ENCODE peak calls at places on chromosomes 2 and 18, in five cellular contexts. J is type B pancreatic cell; C is stimulated activated CD8-positive, alpha-beta memory T cell treated with anti-CD3 and anti-CD28 coated beads, Interleukin-7, amount 100 ng/mL, for 1 hour; U is HFFc6; W is non-pigmented ciliary epithelial cell. L is an unnamed sample.

GRCh38 chr18:42045346-42045745 is 90.3 kb downstream of the PIK3C3 start:
- DNase-seq in W (no peak), U (no peak), C (no peak), J (no peak), L (no peak)

GRCh38 chr2:224925822-224926124 is 116.5 kb downstream of the DOCK10 start:
- DNase-seq in W (no peak), C (no peak), U (peak; percentile 56), J (no peak), L (no peak)

GRCh38 chr2:170271340-170271739 is 93.4 kb downstream of the MYO3B start:
- DNase-seq in W (no peak), C (no peak), U (no peak), J (no peak), L (no peak)

GRCh38 chr2:136238552-136239346 is 120.8 kb upstream of the CXCR4 start:
- DNase-seq in J (no peak), W (no peak), U (no peak), C (no peak), L (no peak)

GRCh38 chr2:199303814-199304213 is 153.9 kb downstream of the SATB2 start:
- DNase-seq in C (no peak), W (peak; percentile 95), J (no peak), U (peak; percentile 98), L (peak; percentile 99)

GRCh38 chr18:57029761-57030160 is 117.1 kb upstream of the BOD1L2 start:
- DNase-seq in W (no peak), U (no peak), C (no peak), J (no peak), L (no peak)

GRCh38 chr2:26616032-26616863 is 24.9 kb downstream of the CIB4 start:
- DNase-seq in J (peak; percentile 58), W (no peak), C (no peak), U (no peak), L (no peak)

GRCh38 chr2:106969777-106970176 is 83.8 kb upstream of the ST6GAL2 start:
- DNase-seq in C (no peak), U (no peak), W (no peak), J (no peak), L (no peak)

GRCh38 chr18:42330296-42330695 is 375.3 kb downstream of the PIK3C3 start:
- DNase-seq in J (no peak), U (no peak), C (no peak), W (no peak), L (no peak)

GRCh38 chr2:15363734-15364133 is 197.4 kb downstream of the NBAS start:
- DNase-seq in W (no peak), C (no peak), U (no peak), J (no peak), L (no peak)

GRCh38 chr2:50529600-50530218 is 502.2 kb downstream of the NRXN1 start:
- DNase-seq in U (peak; percentile 49), W (peak; percentile 28), J (no peak), C (no peak), L (peak; percentile 36)

GRCh38 chr18:62334110-62334509 is 9.0 kb downstream of the TNFRSF11A start:
- DNase-seq in C (no peak), J (no peak), W (no peak), U (peak; percentile 8), L (no peak)

GRCh38 chr2:232338759-232339106 is 39.8 kb upstream of the ALPP start:
- DNase-seq in J (no peak), W (no peak), C (no peak), U (no peak), L (no peak)

GRCh38 chr2:188811522-188811921 is 162.7 kb upstream of the COL3A1 start:
- DNase-seq in C (no peak), J (no peak), W (peak; percentile 80), U (peak; percentile 63), L (no peak)

GRCh38 chr18:63681449-63682381 is 20.0 kb upstream of the SERPINB3 start:
- DNase-seq in J (no peak), C (no peak), U (no peak), W (no peak), L (no peak)

GRCh38 chr18:13375302-13376255 is 157.0 kb downstream of the LDLRAD4 start:
- DNase-seq in C (peak; percentile 27), W (peak; percentile 76), U (peak; percentile 35), J (peak; percentile 45), L (peak; percentile 83)

GRCh38 chr2:55048925-55049793 is 1.1 kb downstream of the RTN4 start:
- DNase-seq in C (peak; percentile 25), U (peak; percentile 78), W (no peak), J (peak; percentile 85), L (peak; percentile 61)

GRCh38 chr2:6580982-6581381 is 284.7 kb downstream of the CMPK2 start:
- DNase-seq in U (peak; percentile 76), C (no peak), J (no peak), W (peak; percentile 45), L (peak; percentile 11)

GRCh38 chr2:225889452-225889851 is 489.9 kb downstream of the NYAP2 start:
- DNase-seq in W (peak; percentile 54), J (no peak), C (no peak), U (peak; percentile 88), L (peak; percentile 70)

GRCh38 chr18:24490545-24490944 is 30.1 kb downstream of the HRH4 start:
- DNase-seq in W (no peak), U (peak; percentile 13), C (no peak), J (no peak), L (no peak)

GRCh38 chr2:223995569-223995968 is 38.3 kb downstream of the MRPL44 start:
- DNase-seq in J (no peak), C (no peak), W (no peak), U (peak; percentile 24), L (no peak)

GRCh38 chr2:130377491-130377890 is 21.6 kb downstream of the PTPN18 start:
- DNase-seq in U (no peak), J (no peak), W (no peak), C (no peak), L (no peak)

GRCh38 chr2:54634564-54635511 is 88.6 kb upstream of the EML6 start:
- DNase-seq in W (peak; percentile 73), C (no peak), J (no peak), U (peak; percentile 17), L (no peak)

GRCh38 chr18:3493501-3494244 is 43.7 kb downstream of the TGIF1 start:
- DNase-seq in U (no peak), J (no peak), C (no peak), W (no peak), L (no peak)

GRCh38 chr2:100352511-100352910 is 30.2 kb upstream of the LONRF2 start:
- DNase-seq in C (no peak), U (no peak), W (no peak), J (no peak), L (no peak)